ENCODE peak calls at places on chromosomes 12 and 14, in nine cellular contexts. Q is lung; M is right cardiac atrium; I is uterus; W is adrenal gland; Z is astrocyte; T is CD8-positive, alpha-beta memory T cell; R is body of pancreas; C is SJSA1. G is an unnamed sample. For H3K9me3, the result is how much of the 10 kb centered on the place peaks cover.

GRCh38 chr12:130876297-130876696 is 4.4 kb downstream of the RAN start:
- DNase-seq in Q (no peak), M (no peak), I (no peak), W (no peak), Z (no peak), T (no peak), R (no peak), C (no peak), G (no peak)

GRCh38 chr12:93459992-93460391 is 7.3 kb upstream of the MRPL42 start:
- DNase-seq in Q (no peak), M (no peak), I (no peak), W (no peak), Z (no peak), T (no peak), R (no peak), C (no peak), G (no peak)

GRCh38 chr14:27040552-27040951 is 442.7 kb upstream of the NOVA1 start:
- DNase-seq in Q (no peak), M (no peak), I (no peak), W (no peak), Z (peak), T (no peak), R (no peak), C (no peak), G (no peak)

GRCh38 chr12:122825773-122826724 is 9.2 kb upstream of the HIP1R start:
- DNase-seq in Q (no peak), M (no peak), I (no peak), W (peak), Z (no peak), T (no peak), R (no peak), C (no peak), G (peak)

GRCh38 chr12:132806857-132807256 is 21.8 kb downstream of the GOLGA3 start:
- DNase-seq in Q (no peak), M (no peak), I (no peak), W (no peak), Z (no peak), T (peak), R (no peak), C (no peak), G (no peak)

GRCh38 chr14:53963491-53964227 is 7.0 kb upstream of the BMP4 start:
- DNase-seq in Q (peak), M (peak), I (no peak), W (peak), Z (peak), T (no peak), R (peak), C (no peak), G (no peak)

GRCh38 chr12:95386056-95386455 is 87.9 kb upstream of the METAP2 start:
- DNase-seq in Q (no peak), M (no peak), I (no peak), W (no peak), Z (no peak), T (no peak), R (no peak), C (no peak), G (no peak)

GRCh38 chr12:93784339-93785086 is 107.3 kb downstream of the CRADD start:
- DNase-seq in Q (no peak), M (no peak), I (peak), W (peak), Z (peak), T (peak), R (peak), C (peak), G (no peak)

GRCh38 chr14:26526132-26526531 is 71.7 kb downstream of the NOVA1 start:
- DNase-seq in Q (no peak), M (no peak), I (no peak), W (no peak), Z (peak), T (no peak), R (no peak), C (no peak), G (no peak)

GRCh38 chr14:74697543-74697942 is 15.3 kb downstream of the AREL1 start:
- DNase-seq in Q (no peak), M (no peak), I (no peak), W (no peak), Z (peak), T (no peak), R (no peak), C (no peak), G (no peak)

GRCh38 chr14:63644741-63645140 is 3.1 kb upstream of the WDR89 start:
- DNase-seq in Q (no peak), M (no peak), I (no peak), W (no peak), Z (no peak), T (no peak), R (no peak), C (no peak), G (no peak)

GRCh38 chr12:24960222-24960855 is 11.4 kb upstream of the BCAT1 start:
- DNase-seq in Q (no peak), M (no peak), I (no peak), W (peak), Z (peak), T (no peak), R (peak), C (peak), G (no peak)

GRCh38 chr12:50055831-50056628 is 1.4 kb upstream of the ASIC1 start:
- DNase-seq in Q (peak), M (no peak), I (peak), W (peak), Z (no peak), T (peak), R (peak), C (peak), G (no peak)

GRCh38 chr12:51589060-51589459 is 2.0 kb upstream of the SCN8A start:
- DNase-seq in Q (no peak), M (no peak), I (no peak), W (no peak), Z (no peak), T (no peak), R (no peak), C (no peak), G (no peak)

GRCh38 chr12:70248916-70249315 is 5.7 kb downstream of the CNOT2 start:
- DNase-seq in Q (no peak), M (no peak), I (no peak), W (no peak), Z (no peak), T (no peak), R (no peak), C (no peak), G (no peak)

GRCh38 chr14:33118653-33119052 is 180.0 kb downstream of the NPAS3 start:
- DNase-seq in Q (no peak), M (no peak), I (no peak), W (no peak), Z (peak), T (no peak), R (no peak), C (no peak), G (no peak)

GRCh38 chr12:130164931-130165330 is 2.7 kb downstream of the FZD10 start:
- DNase-seq in Q (no peak), M (no peak), I (no peak), W (no peak), Z (no peak), T (no peak), R (no peak), C (no peak), G (no peak)

GRCh38 chr12:97501422-97501821 is 38.8 kb downstream of the RMST start:
- DNase-seq in Q (no peak), M (no peak), I (no peak), W (no peak), Z (no peak), T (no peak), R (no peak), C (no peak), G (no peak)

GRCh38 chr14:34303811-34304210 is 158.2 kb downstream of the SPTSSA start:
- DNase-seq in Q (no peak), M (no peak), I (no peak), W (no peak), Z (no peak), T (no peak), R (no peak), C (no peak), G (no peak)

GRCh38 chr14:51845811-51846210 is 14.6 kb upstream of the GNG2 start:
- DNase-seq in Q (no peak), M (no peak), I (no peak), W (no peak), Z (no peak), T (no peak), R (no peak), C (no peak), G (no peak)

GRCh38 chr14:20347747-20348146 is 4.3 kb downstream of the PARP2 start:
- DNase-seq in Q (no peak), M (no peak), I (no peak), W (peak), Z (no peak), T (no peak), R (no peak), C (no peak), G (no peak)

GRCh38 chr12:51855586-51856428 is 7.3 kb upstream of the FIGNL2 start:
- DNase-seq in Q (no peak), M (peak), I (no peak), W (no peak), Z (peak), T (no peak), R (peak), C (no peak), G (no peak)

GRCh38 chr12:123900898-123901376 is 71.7 kb downstream of the CCDC92 start:
- DNase-seq in Q (no peak), M (no peak), I (no peak), W (no peak), Z (peak), T (no peak), R (no peak), C (no peak), G (no peak)

GRCh38 chr12:48997719-48998496 is 1.3 kb downstream of the DDN start:
- DNase-seq in Q (no peak), M (no peak), I (no peak), W (no peak), Z (no peak), T (peak), R (no peak), C (no peak), G (peak)

GRCh38 chr14:77077040-77077439 is 21.0 kb upstream of the CIPC start:
- DNase-seq in Q (no peak), M (no peak), I (no peak), W (no peak), Z (no peak), T (no peak), R (no peak), C (no peak), G (no peak)

GRCh38 chr14:81990312-81990761 is 456.7 kb upstream of the SEL1L start:
- DNase-seq in Q (no peak), M (no peak), I (peak), W (peak), Z (peak), T (peak), R (peak), C (peak), G (no peak)

GRCh38 chr12:118053071-118053985 is 7.7 kb downstream of the WSB2 start:
- DNase-seq in Q (no peak), M (no peak), I (no peak), W (no peak), Z (no peak), T (no peak), R (no peak), C (no peak), G (no peak)

GRCh38 chr12:118055144-118055557 is 5.8 kb downstream of the WSB2 start:
- DNase-seq in Q (peak), M (peak), I (peak), W (peak), Z (no peak), T (peak), R (peak), C (peak), G (peak)

GRCh38 chr12:118058881-118059644 is 1.9 kb downstream of the WSB2 start:
- DNase-seq in Q (no peak), M (no peak), I (no peak), W (no peak), Z (peak), T (no peak), R (no peak), C (peak), G (no peak)

GRCh38 chr12:118058227-118058626 is 2.8 kb downstream of the WSB2 start:
- DNase-seq in Q (no peak), M (no peak), I (no peak), W (no peak), Z (no peak), T (no peak), R (no peak), C (no peak), G (no peak)

DNA sequence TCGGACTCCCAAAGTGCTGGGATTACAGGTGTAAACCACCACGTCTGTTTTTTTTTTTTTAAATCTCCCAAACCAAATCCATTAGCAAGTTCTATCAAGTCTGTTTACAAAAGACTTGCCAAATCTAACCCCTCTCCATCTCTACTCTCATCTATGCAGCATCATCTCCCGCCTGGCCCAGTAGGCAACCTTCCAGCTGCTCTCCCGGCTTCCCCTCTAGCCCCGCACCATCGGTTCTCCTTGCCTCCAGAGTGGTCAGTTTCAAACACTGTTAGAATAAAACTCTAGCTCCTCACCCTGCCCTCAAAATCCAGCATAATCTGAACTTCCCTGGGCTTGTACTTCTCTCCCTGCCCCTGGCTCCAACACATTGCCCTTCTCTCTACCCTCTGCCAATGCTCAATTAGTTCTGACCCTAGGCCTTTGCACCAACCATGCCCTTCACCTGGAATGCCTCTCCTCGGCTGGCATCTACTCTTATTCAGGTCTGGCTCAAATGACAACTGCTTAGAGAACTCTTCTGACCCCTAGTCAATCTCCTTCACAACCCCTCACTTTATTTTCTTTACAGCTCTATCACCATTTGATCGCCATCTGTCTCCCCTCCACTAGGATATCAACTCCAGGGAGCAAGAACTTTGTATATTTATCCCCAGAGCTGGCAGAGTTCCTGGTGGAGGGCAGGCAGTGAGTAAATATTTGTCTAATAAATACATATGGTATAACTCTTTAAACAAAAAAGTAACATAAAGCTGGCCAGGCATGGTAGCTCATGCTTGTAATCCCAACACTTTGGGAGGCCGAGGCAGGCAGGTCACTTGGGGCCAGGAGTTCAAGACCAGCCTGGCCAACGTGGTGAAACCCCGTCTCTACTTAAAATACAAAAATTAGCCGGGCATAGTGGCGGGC is 4.9 kb downstream of the WSB2 start:
- DNase-seq in Q (no peak), M (no peak), I (no peak), W (peak), Z (no peak), T (no peak), R (peak), C (peak), G (no peak)
- H3K9me3 ChIP-seq in Q (under half), M (under half), I (under half), W (under half), Z (under half), T (under half), R (under half), C (under half), G (under half)

GRCh38 chr14:68772761-68773381 is 20.0 kb downstream of the ZFP36L1 start:
- DNase-seq in Q (no peak), M (no peak), I (no peak), W (no peak), Z (no peak), T (peak), R (no peak), C (no peak), G (no peak)

GRCh38 chr14:68770553-68771286 is 22.1 kb downstream of the ZFP36L1 start:
- DNase-seq in Q (no peak), M (no peak), I (no peak), W (no peak), Z (no peak), T (no peak), R (no peak), C (no peak), G (no peak)

GRCh38 chr14:68770051-68770450 is 22.8 kb downstream of the ZFP36L1 start:
- DNase-seq in Q (no peak), M (no peak), I (no peak), W (no peak), Z (no peak), T (no peak), R (no peak), C (no peak), G (no peak)

GRCh38 chr14:68768316-68768715 is 24.6 kb downstream of the ZFP36L1 start:
- DNase-seq in Q (no peak), M (no peak), I (no peak), W (no peak), Z (no peak), T (no peak), R (no peak), C (no peak), G (no peak)

DNA sequence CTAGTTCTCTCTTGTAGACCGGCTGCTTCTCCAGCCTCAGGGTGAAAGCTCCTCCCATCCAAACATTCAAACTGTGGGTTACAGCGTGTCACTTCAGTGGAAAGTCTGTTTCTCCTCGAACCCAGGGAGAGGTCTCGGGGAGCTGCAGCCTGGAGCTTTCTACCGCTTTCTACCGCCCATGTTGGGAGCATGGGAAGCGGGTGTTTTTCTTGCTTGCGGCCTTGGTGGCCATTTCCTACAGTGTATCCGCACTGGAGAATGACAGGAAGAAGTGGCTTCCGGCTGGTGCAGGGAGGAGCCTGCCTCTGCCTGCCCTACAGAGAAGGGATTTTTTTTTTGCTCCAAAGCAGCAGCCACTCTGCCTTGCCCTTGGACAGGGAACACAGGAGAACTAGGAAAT is 21.2 kb downstream of the ZFP36L1 start:
- DNase-seq in Q (no peak), M (peak), I (no peak), W (peak), Z (no peak), T (peak), R (no peak), C (no peak), G (no peak)
- H3K27ac ChIP-seq in Q (peak), M (peak), I (peak), W (no peak), Z (no peak), T (no peak), R (no peak), C (no peak), G (peak)

DNA sequence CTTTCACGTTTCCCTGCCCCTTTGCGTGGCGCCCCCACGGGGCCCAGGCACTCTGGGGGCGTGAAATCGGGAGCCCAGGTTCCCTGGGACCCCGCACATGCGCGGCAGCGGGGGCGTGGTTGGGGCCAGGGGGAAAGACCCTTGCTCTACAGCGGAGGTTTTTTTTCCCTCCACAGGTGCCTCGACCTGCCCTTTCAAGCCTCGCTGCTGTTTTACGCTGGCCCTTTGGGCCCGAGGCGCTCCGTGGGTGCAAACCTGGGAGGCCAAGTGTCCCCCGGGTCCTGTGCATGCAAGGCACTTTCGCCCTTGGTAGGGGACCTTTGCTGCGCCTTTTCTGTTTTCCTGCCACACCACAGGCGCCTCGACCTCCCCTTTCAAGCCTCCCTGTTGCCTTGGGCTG is 329.8 kb downstream of the ALG10 start:
- DNase-seq in Q (no peak), M (no peak), I (no peak), W (no peak), Z (no peak), T (no peak), R (no peak), C (no peak), G (no peak)
- H3K9me3 ChIP-seq in Q (half or more), M (under half), I (under half), W (under half), Z (under half), T (under half), R (under half), C (under half), G (half or more)

GRCh38 chr12:113227686-113228391 is 6.6 kb downstream of the TPCN1 start:
- DNase-seq in Q (no peak), M (no peak), I (no peak), W (no peak), Z (no peak), T (no peak), R (no peak), C (no peak), G (peak)
- H3K27ac ChIP-seq in Q (peak), M (peak), I (no peak), W (peak), Z (no peak), T (no peak), R (no peak), C (no peak), G (peak)

DNA sequence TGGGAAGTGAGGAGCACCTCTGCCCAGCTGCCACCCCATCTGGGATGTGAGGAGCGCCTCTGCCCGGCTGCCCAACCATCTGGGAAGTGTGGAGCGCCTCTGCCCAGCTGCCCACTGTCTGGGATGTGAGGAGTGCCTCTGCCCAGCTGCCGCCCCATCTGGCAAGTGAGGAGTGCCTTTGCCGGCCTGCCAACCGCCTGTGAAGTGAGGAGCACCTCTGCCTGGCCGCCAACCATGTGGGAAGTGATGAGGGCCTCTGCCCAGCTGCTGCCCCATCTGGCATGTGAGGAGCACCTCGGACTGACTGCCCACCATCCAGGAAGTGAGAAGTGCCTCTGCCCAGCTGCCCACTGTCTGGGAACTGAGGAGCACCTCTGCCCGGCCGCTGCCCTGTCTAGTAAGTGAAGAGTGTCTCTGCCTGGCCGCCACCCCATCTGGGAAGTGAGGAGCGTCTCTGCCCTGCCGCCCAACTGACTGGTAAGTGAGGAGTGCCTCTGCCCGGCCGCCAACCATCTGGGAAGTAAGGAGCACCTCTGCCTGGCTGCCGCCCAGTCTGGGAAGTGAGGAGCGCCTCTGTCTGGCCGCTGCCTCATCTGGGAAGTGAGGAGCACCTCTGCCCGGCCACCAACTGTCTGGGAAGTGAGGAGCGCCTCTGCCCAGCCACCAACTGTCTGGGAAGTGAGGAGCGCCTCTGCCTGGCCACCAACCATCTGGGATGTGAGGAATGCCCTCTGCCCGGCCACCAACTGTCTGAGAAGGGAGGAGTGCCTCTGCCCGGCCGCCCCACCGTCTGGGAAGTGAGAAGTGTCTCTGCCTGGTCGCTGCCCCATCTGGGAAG is 22.6 kb downstream of the FAR2 start:
- DNase-seq in Q (no peak), M (no peak), I (no peak), W (no peak), Z (no peak), T (no peak), R (no peak), C (no peak), G (peak)
- H3K9me3 ChIP-seq in Q (under half), M (under half), I (under half), W (under half), Z (under half), T (under half), R (under half), C (under half), G (under half)

G was measured in spleen.